ENCODE peak calls at places on chromosome X, in six cellular contexts. V is progenitor cell of endocrine pancreas; L is HCT116; P is uterus; H is ELR; Y is stimulated activated CD4-positive, alpha-beta T cell treated with anti-CD3 and anti-CD28 coated beads, Interleukin-1b, Interleukin-23, amount 100 ng/mL, for 24 hours. J is an unnamed sample.

GRCh38 chrX:119617511-119618164 is 11.4 kb upstream of the NKRF start:
- DNase-seq in V (no peak), Y (no peak), H (no peak), P (no peak), L (no peak), J (no peak)

GRCh38 chrX:84216406-84216805 is 28.4 kb upstream of the RPS6KA6 start:
- DNase-seq in V (no peak), L (no peak), Y (no peak), H (no peak), P (no peak), J (peak)

GRCh38 chrX:17616936-17617335 is 120.4 kb upstream of the SCML1 start:
- DNase-seq in P (no peak), V (no peak), H (no peak), L (no peak), Y (no peak), J (no peak)

GRCh38 chrX:40371376-40371775 is 209.4 kb upstream of the ATP6AP2 start:
- DNase-seq in H (no peak), Y (no peak), V (no peak), L (no peak), P (no peak), J (no peak)

GRCh38 chrX:17735396-17735795 is 1.9 kb upstream of the SCML1 start:
- DNase-seq in V (no peak), H (no peak), L (no peak), P (no peak), Y (no peak), J (no peak)

GRCh38 chrX:23436875-23437274 is 102.2 kb downstream of the PTCHD1 start:
- DNase-seq in P (no peak), L (no peak), V (no peak), Y (no peak), H (no peak), J (no peak)

GRCh38 chrX:71210829-71211228 is 12.2 kb upstream of the GJB1 start:
- DNase-seq in H (no peak), V (no peak), L (no peak), Y (no peak), P (no peak), J (no peak)

GRCh38 chrX:150348365-150348764 is 14.8 kb upstream of the MAMLD1 start:
- DNase-seq in Y (no peak), L (no peak), H (no peak), P (no peak), V (no peak), J (no peak)

GRCh38 chrX:9133426-9133825 is 99.5 kb upstream of the FAM9B start:
- DNase-seq in V (no peak), P (no peak), H (peak), L (no peak), Y (no peak), J (no peak)

GRCh38 chrX:41389311-41389888 is 55.4 kb downstream of the DDX3X start:
- DNase-seq in P (no peak), L (no peak), V (no peak), Y (no peak), H (no peak), J (no peak)

GRCh38 chrX:119618439-119618838 is 12.2 kb upstream of the NKRF start:
- DNase-seq in P (no peak), L (no peak), V (no peak), Y (no peak), H (no peak), J (no peak)

GRCh38 chrX:37918703-37919102 is 71.3 kb upstream of the DYNLT3 start:
- DNase-seq in V (no peak), L (no peak), P (no peak), H (no peak), Y (no peak), J (no peak)

GRCh38 chrX:148865237-148865636 is 364.8 kb downstream of the AFF2 start:
- DNase-seq in Y (no peak), V (no peak), L (no peak), P (no peak), H (no peak), J (no peak)

GRCh38 chrX:9339603-9340569 is 125.0 kb upstream of the TBL1X start:
- DNase-seq in P (peak), H (no peak), V (no peak), L (no peak), Y (no peak), J (peak)

GRCh38 chrX:37863728-37864127 is 16.4 kb upstream of the DYNLT3 start:
- DNase-seq in V (no peak), H (no peak), L (no peak), P (no peak), Y (no peak), J (no peak)

GRCh38 chrX:55260806-55261205 is 3.9 kb downstream of the PAGE3 start:
- DNase-seq in Y (no peak), L (no peak), H (no peak), V (no peak), P (no peak), J (no peak)

GRCh38 chrX:106437407-106437806 is 174.4 kb upstream of the RADX start:
- DNase-seq in V (no peak), P (no peak), H (no peak), L (no peak), Y (no peak), J (no peak)

GRCh38 chrX:130174051-130174704 is 2.4 kb downstream of the RAB33A start:
- DNase-seq in Y (no peak), H (peak), P (peak), L (no peak), V (no peak), J (peak)

GRCh38 chrX:23784487-23785301 is 1.7 kb downstream of the SAT1 start:
- DNase-seq in P (no peak), H (peak), Y (no peak), L (no peak), V (no peak), J (no peak)

GRCh38 chrX:153726286-153727107 is 1.8 kb downstream of the ABCD1 start:
- DNase-seq in Y (no peak), L (no peak), H (peak), P (peak), V (peak), J (no peak)